ENCODE peak calls at places on chromosomes 4 and X, in seven cellular contexts. H is WTC11, X is Caco-2, N is HFF-Myc, S is endothelial cell, R is testis, U is upper lobe of left lung. G is an unnamed sample.

GRCh38 chr4:81807927-81808672 is 336.4 kb upstream of the RASGEF1B start:
- DNase-seq in U (no peak), R (no peak), X (no peak), S (no peak), H (no peak), N (no peak), G (no peak)

GRCh38 chrX:22577181-22577580 is 304.5 kb downstream of the CBLL2 start:
- DNase-seq in N (no peak), R (no peak), U (no peak), H (no peak), X (no peak), S (no peak), G (no peak)

GRCh38 chrX:136528645-136529315 is 3.2 kb upstream of the VGLL1 start:
- DNase-seq in U (no peak), H (peak; percentile 13), R (no peak), X (peak; percentile 63), N (no peak), S (no peak), G (no peak)

GRCh38 chr4:110344165-110344564 is 131.8 kb upstream of the ENPEP start:
- DNase-seq in R (no peak), U (no peak), S (peak; percentile 37), X (no peak), H (no peak), N (no peak), G (no peak)

GRCh38 chrX:153055827-153056748 is at the start of gene PNMA3:
- DNase-seq in X (no peak), H (peak; percentile 20), N (no peak), S (peak; percentile 29), R (peak; percentile 40), U (peak; percentile 81), G (no peak)

GRCh38 chr4:6703786-6704185 is 5.9 kb downstream of the MRFAP1L1 start:
- DNase-seq in R (no peak), H (no peak), X (no peak), N (no peak), U (no peak), S (no peak), G (no peak)

GRCh38 chr4:41882622-41883347 is 52.4 kb upstream of the TMEM33 start:
- DNase-seq in U (peak; percentile 93), N (no peak), H (peak; percentile 60), R (peak; percentile 72), S (peak; percentile 70), X (no peak), G (peak; percentile 61)

GRCh38 chr4:1375051-1375721 is 28.2 kb downstream of the UVSSA start:
- DNase-seq in X (peak; percentile 22), H (peak; percentile 4), S (no peak), N (no peak), U (peak; percentile 70), R (no peak), G (no peak)

GRCh38 chr4:148289740-148290139 is 152.5 kb downstream of the NR3C2 start:
- DNase-seq in R (no peak), X (no peak), N (no peak), S (no peak), U (no peak), H (no peak), G (no peak)

GRCh38 chr4:10032625-10033024 is 11.3 kb upstream of the SLC2A9 start:
- DNase-seq in R (no peak), S (no peak), U (no peak), N (no peak), X (peak; percentile 28), H (no peak), G (no peak)

GRCh38 chr4:148341980-148342800 is 100.0 kb downstream of the NR3C2 start:
- DNase-seq in N (no peak), R (no peak), X (no peak), H (no peak), U (no peak), S (no peak), G (no peak)

GRCh38 chrX:22041931-22042530 is 9.9 kb downstream of the PHEX start:
- DNase-seq in H (no peak), X (no peak), U (no peak), N (no peak), S (no peak), R (no peak), G (no peak)

GRCh38 chr4:89434364-89434988 is 126.9 kb upstream of the GPRIN3 start:
- DNase-seq in R (no peak), S (no peak), X (no peak), N (no peak), U (no peak), H (no peak), G (no peak)

GRCh38 chr4:926538-926937 is 5.6 kb downstream of the GAK start:
- DNase-seq in H (peak; percentile 81), X (no peak), U (no peak), S (peak; percentile 69), N (no peak), R (no peak), G (no peak)

GRCh38 chrX:111719426-111720210 is 38.6 kb downstream of the ALG13 start:
- DNase-seq in N (no peak), X (no peak), S (no peak), R (no peak), H (no peak), U (no peak), G (no peak)
- TF ChIP-seq CTCF in N (no peak), X (no peak), S (no peak), R (no peak), H (no peak), U (no peak), G (peak; percentile 39)

DNA sequence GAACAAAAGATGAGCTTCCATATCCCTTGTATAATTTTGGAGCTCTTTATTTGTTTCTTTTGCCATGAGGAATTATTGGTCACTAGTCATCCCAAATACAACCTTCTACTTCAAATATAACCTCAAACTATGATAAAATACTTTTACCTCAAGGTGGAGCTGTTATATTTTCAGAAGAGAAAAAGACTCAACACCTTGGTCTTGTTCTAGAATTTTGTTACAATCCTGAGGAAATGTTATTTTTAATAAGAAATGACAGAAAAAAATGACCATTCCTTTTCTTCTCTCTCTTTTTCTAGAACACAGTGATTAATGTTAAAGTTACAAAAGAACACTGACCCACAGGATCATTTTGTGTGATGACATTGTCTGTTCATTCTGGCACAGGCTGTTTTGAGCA is 159.5 kb upstream of the CTSO start:
- DNase-seq in H (no peak), S (no peak), X (no peak), N (no peak), R (no peak), U (no peak), G (no peak)
- TF ChIP-seq CTCF in H (no peak), S (no peak), X (no peak), N (no peak), R (no peak), U (no peak), G (no peak)

GRCh38 chrX:65750674-65751469 is 83.4 kb downstream of the MSN start:
- DNase-seq in H (no peak), R (no peak), S (no peak), X (no peak), U (no peak), N (no peak), G (no peak)

GRCh38 chrX:65741823-65742222 is 74.4 kb downstream of the MSN start:
- DNase-seq in S (no peak), U (no peak), X (no peak), N (no peak), R (no peak), H (no peak), G (no peak)

GRCh38 chrX:65745427-65745826 is 78.0 kb downstream of the MSN start:
- DNase-seq in N (no peak), R (no peak), S (no peak), U (no peak), X (no peak), H (no peak), G (no peak)

GRCh38 chrX:65744965-65745364 is 77.5 kb downstream of the MSN start:
- DNase-seq in X (no peak), S (no peak), R (no peak), N (no peak), H (no peak), U (no peak), G (no peak)

GRCh38 chrX:65745992-65746391 is 78.5 kb downstream of the MSN start:
- DNase-seq in U (no peak), H (no peak), N (no peak), S (no peak), R (no peak), X (no peak), G (no peak)
- TF ChIP-seq CTCF in U (no peak), H (no peak), N (no peak), S (no peak), R (no peak), X (no peak), G (no peak)

DNA sequence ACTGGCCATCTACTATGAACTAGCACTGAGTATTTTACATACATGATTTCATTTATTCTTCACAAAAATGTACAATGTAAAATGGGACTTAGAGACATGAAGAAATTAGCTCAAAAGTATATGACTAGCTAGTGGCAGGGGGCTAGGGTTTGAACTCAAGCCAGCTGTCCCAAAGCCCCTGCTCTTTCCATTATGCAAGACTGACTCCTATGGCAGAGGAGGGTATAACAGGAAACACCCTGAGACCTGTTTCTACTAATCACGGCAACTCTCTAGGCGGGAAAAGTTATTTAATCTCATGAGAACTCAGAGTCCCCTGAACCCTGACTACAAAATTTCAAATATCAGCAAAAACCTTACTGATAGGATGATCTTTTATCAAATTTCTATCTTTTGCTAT is 150.6 kb downstream of the PRDM5 start:
- DNase-seq in R (no peak), H (no peak), N (no peak), U (no peak), X (no peak), S (no peak), G (no peak)
- TF ChIP-seq CTCF in R (no peak), H (peak; percentile 29), N (no peak), U (no peak), X (no peak), S (no peak), G (no peak)

DNA sequence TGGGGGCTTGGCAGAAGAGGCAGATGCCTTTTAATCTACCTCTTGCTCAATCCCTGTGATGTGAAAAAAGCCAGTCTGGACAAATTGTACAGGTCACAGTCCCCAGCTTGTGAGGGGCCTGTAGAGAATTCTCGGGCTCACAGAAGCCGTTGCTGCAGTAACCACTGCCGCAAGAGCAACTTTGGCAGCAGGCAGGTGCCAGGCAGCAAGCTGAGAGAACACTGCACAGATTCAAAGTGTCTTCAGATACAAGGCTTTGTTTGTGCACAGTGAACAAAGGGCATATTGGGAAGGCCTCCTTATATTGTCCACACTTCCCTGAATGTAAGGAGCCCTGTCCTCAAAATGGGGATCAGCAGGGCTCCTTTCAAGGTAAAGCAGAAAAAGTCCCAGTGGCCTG is 11.7 kb downstream of the GPKOW start:
- DNase-seq in N (no peak), U (no peak), R (no peak), H (no peak), S (no peak), X (no peak), G (no peak)
- TF ChIP-seq CTCF in N (no peak), U (no peak), R (no peak), H (no peak), S (no peak), X (no peak), G (no peak)